ENCODE peak calls at places on chromosomes 7 and 10, in five cellular contexts. One of them, this sample, is unnamed.

GRCh38 chr7:6387734-6388294 is 59.9 kb downstream of the DAGLB start:
- DNase-seq in left ventricle myocardium inferior: no peak
- DNase-seq in stimulated activated CD8-positive, alpha-beta memory T cell treated with anti-CD3 and anti-CD28 coated beads, Interleukin-2, amount 100 ng/mL, for 1 hour: no peak
- DNase-seq in PC-3: no peak
- DNase-seq in T-helper 9 cell: no peak
- DNase-seq in this sample: no peak

GRCh38 chr10:6089334-6090219 is 743 bp downstream of the RBM17 start:
- DNase-seq in left ventricle myocardium inferior: no peak
- DNase-seq in stimulated activated CD8-positive, alpha-beta memory T cell treated with anti-CD3 and anti-CD28 coated beads, Interleukin-2, amount 100 ng/mL, for 1 hour: no peak
- DNase-seq in PC-3: peak
- DNase-seq in T-helper 9 cell: no peak
- DNase-seq in this sample: no peak

GRCh38 chr7:92595281-92595680 is 5.1 kb upstream of the FAM133B start:
- DNase-seq in left ventricle myocardium inferior: no peak
- DNase-seq in stimulated activated CD8-positive, alpha-beta memory T cell treated with anti-CD3 and anti-CD28 coated beads, Interleukin-2, amount 100 ng/mL, for 1 hour: no peak
- DNase-seq in PC-3: peak
- DNase-seq in T-helper 9 cell: no peak
- DNase-seq in this sample: no peak

GRCh38 chr7:47102442-47102841 is 479.5 kb downstream of the TNS3 start:
- DNase-seq in left ventricle myocardium inferior: no peak
- DNase-seq in stimulated activated CD8-positive, alpha-beta memory T cell treated with anti-CD3 and anti-CD28 coated beads, Interleukin-2, amount 100 ng/mL, for 1 hour: no peak
- DNase-seq in PC-3: no peak
- DNase-seq in T-helper 9 cell: no peak
- DNase-seq in this sample: no peak

GRCh38 chr7:7331523-7331922 is 149.2 kb downstream of the C1GALT1 start:
- DNase-seq in left ventricle myocardium inferior: no peak
- DNase-seq in stimulated activated CD8-positive, alpha-beta memory T cell treated with anti-CD3 and anti-CD28 coated beads, Interleukin-2, amount 100 ng/mL, for 1 hour: no peak
- DNase-seq in PC-3: no peak
- DNase-seq in T-helper 9 cell: no peak
- DNase-seq in this sample: no peak

GRCh38 chr7:24896031-24896433 is 83.9 kb downstream of the OSBPL3 start:
- DNase-seq in left ventricle myocardium inferior: no peak
- DNase-seq in stimulated activated CD8-positive, alpha-beta memory T cell treated with anti-CD3 and anti-CD28 coated beads, Interleukin-2, amount 100 ng/mL, for 1 hour: no peak
- DNase-seq in PC-3: no peak
- DNase-seq in T-helper 9 cell: no peak
- DNase-seq in this sample: no peak

GRCh38 chr7:106774768-106775551 is 90.1 kb upstream of the PIK3CG start:
- DNase-seq in left ventricle myocardium inferior: no peak
- DNase-seq in stimulated activated CD8-positive, alpha-beta memory T cell treated with anti-CD3 and anti-CD28 coated beads, Interleukin-2, amount 100 ng/mL, for 1 hour: no peak
- DNase-seq in PC-3: peak
- DNase-seq in T-helper 9 cell: no peak
- DNase-seq in this sample: no peak

GRCh38 chr10:24790599-24790998 is 66.9 kb upstream of the ARHGAP21 start:
- DNase-seq in left ventricle myocardium inferior: no peak
- DNase-seq in stimulated activated CD8-positive, alpha-beta memory T cell treated with anti-CD3 and anti-CD28 coated beads, Interleukin-2, amount 100 ng/mL, for 1 hour: no peak
- DNase-seq in PC-3: no peak
- DNase-seq in T-helper 9 cell: no peak
- DNase-seq in this sample: no peak

GRCh38 chr7:117259626-117260025 is 63.2 kb downstream of the WNT2 start:
- DNase-seq in left ventricle myocardium inferior: no peak
- DNase-seq in stimulated activated CD8-positive, alpha-beta memory T cell treated with anti-CD3 and anti-CD28 coated beads, Interleukin-2, amount 100 ng/mL, for 1 hour: no peak
- DNase-seq in PC-3: no peak
- DNase-seq in T-helper 9 cell: no peak
- DNase-seq in this sample: no peak

GRCh38 chr7:139679731-139680594 is 97.8 kb downstream of the HIPK2 start:
- DNase-seq in left ventricle myocardium inferior: no peak
- DNase-seq in stimulated activated CD8-positive, alpha-beta memory T cell treated with anti-CD3 and anti-CD28 coated beads, Interleukin-2, amount 100 ng/mL, for 1 hour: no peak
- DNase-seq in PC-3: peak
- DNase-seq in T-helper 9 cell: no peak
- DNase-seq in this sample: no peak

GRCh38 chr10:90930971-90931841 is 10.3 kb upstream of the ANKRD1 start:
- DNase-seq in left ventricle myocardium inferior: peak
- DNase-seq in stimulated activated CD8-positive, alpha-beta memory T cell treated with anti-CD3 and anti-CD28 coated beads, Interleukin-2, amount 100 ng/mL, for 1 hour: no peak
- DNase-seq in PC-3: peak
- DNase-seq in T-helper 9 cell: no peak
- DNase-seq in this sample: no peak

GRCh38 chr10:55491712-55492111 is 690.7 kb upstream of the PCDH15 start:
- DNase-seq in left ventricle myocardium inferior: no peak
- DNase-seq in stimulated activated CD8-positive, alpha-beta memory T cell treated with anti-CD3 and anti-CD28 coated beads, Interleukin-2, amount 100 ng/mL, for 1 hour: no peak
- DNase-seq in PC-3: no peak
- DNase-seq in T-helper 9 cell: no peak
- DNase-seq in this sample: no peak

GRCh38 chr7:20440472-20441105 is 109.9 kb downstream of the ITGB8 start:
- DNase-seq in left ventricle myocardium inferior: no peak
- DNase-seq in stimulated activated CD8-positive, alpha-beta memory T cell treated with anti-CD3 and anti-CD28 coated beads, Interleukin-2, amount 100 ng/mL, for 1 hour: no peak
- DNase-seq in PC-3: peak
- DNase-seq in T-helper 9 cell: no peak
- DNase-seq in this sample: no peak

GRCh38 chr7:28512648-28513435 is 100.5 kb downstream of the CREB5 start:
- DNase-seq in left ventricle myocardium inferior: no peak
- DNase-seq in stimulated activated CD8-positive, alpha-beta memory T cell treated with anti-CD3 and anti-CD28 coated beads, Interleukin-2, amount 100 ng/mL, for 1 hour: no peak
- DNase-seq in PC-3: no peak
- DNase-seq in T-helper 9 cell: no peak
- DNase-seq in this sample: no peak

GRCh38 chr7:22819476-22819875 is 3.2 kb downstream of the TOMM7 start:
- DNase-seq in left ventricle myocardium inferior: no peak
- DNase-seq in stimulated activated CD8-positive, alpha-beta memory T cell treated with anti-CD3 and anti-CD28 coated beads, Interleukin-2, amount 100 ng/mL, for 1 hour: no peak
- DNase-seq in PC-3: no peak
- DNase-seq in T-helper 9 cell: no peak
- DNase-seq in this sample: no peak

GRCh38 chr7:36175872-36176271 is 22.8 kb downstream of the EEPD1 start:
- DNase-seq in left ventricle myocardium inferior: peak
- DNase-seq in stimulated activated CD8-positive, alpha-beta memory T cell treated with anti-CD3 and anti-CD28 coated beads, Interleukin-2, amount 100 ng/mL, for 1 hour: no peak
- DNase-seq in PC-3: no peak
- DNase-seq in T-helper 9 cell: no peak
- DNase-seq in this sample: no peak

GRCh38 chr10:22700489-22700888 is 13.9 kb downstream of the PIP4K2A start:
- DNase-seq in left ventricle myocardium inferior: no peak
- DNase-seq in stimulated activated CD8-positive, alpha-beta memory T cell treated with anti-CD3 and anti-CD28 coated beads, Interleukin-2, amount 100 ng/mL, for 1 hour: no peak
- DNase-seq in PC-3: no peak
- DNase-seq in T-helper 9 cell: no peak
- DNase-seq in this sample: no peak

GRCh38 chr7:33873981-33874750 is 31.2 kb upstream of the BMPER start:
- DNase-seq in left ventricle myocardium inferior: no peak
- DNase-seq in stimulated activated CD8-positive, alpha-beta memory T cell treated with anti-CD3 and anti-CD28 coated beads, Interleukin-2, amount 100 ng/mL, for 1 hour: no peak
- DNase-seq in PC-3: peak
- DNase-seq in T-helper 9 cell: no peak
- DNase-seq in this sample: no peak

This sample was measured in T-helper 17 cell.